ENCODE peak calls at places on chromosomes 5 and 9, in six cellular contexts. J is activated CD4-positive, alpha-beta T cell treated with anti-CD3 and anti-CD28 coated beads for 36 hours; X is IMR-90; E is H9; R is SK-N-SH; L is NCI-H460. P is an unnamed sample.

GRCh38 chr5:145776886-145777285 is 58.3 kb downstream of the PRELID2 start:
- DNase-seq in L (no peak), E (no peak), J (no peak), R (no peak), X (peak), P (peak)

GRCh38 chr5:164881442-164881841 is 1376.0 kb downstream of the MAT2B start:
- DNase-seq in J (no peak), X (no peak), L (no peak), R (no peak), E (no peak), P (no peak)

GRCh38 chr9:27247756-27248155 is 49.2 kb downstream of the EQTN start:
- DNase-seq in X (peak), J (peak), L (peak), R (peak), E (peak), P (peak)

GRCh38 chr9:134759001-134759607 is 117.5 kb downstream of the COL5A1 start:
- DNase-seq in L (no peak), X (no peak), J (no peak), E (no peak), R (no peak), P (no peak)

GRCh38 chr5:120632430-120632829 is 168.3 kb downstream of the PRR16 start:
- DNase-seq in J (no peak), L (no peak), E (no peak), R (no peak), X (no peak), P (no peak)

GRCh38 chr9:93585259-93585658 is 8.9 kb downstream of the PHF2 start:
- DNase-seq in L (no peak), J (no peak), X (no peak), E (no peak), R (no peak), P (no peak)

GRCh38 chr9:114266969-114267368 is 55.9 kb upstream of the ORM1 start:
- DNase-seq in J (no peak), L (no peak), E (no peak), X (peak), R (no peak), P (no peak)

GRCh38 chr9:92151691-92152393 is 36.6 kb upstream of the SPTLC1 start:
- DNase-seq in L (no peak), J (no peak), X (peak), R (peak), E (no peak), P (peak)

GRCh38 chr5:56620903-56621680 is 194.3 kb upstream of the MAP3K1 start:
- DNase-seq in X (peak), E (no peak), L (no peak), R (no peak), J (no peak), P (peak)

GRCh38 chr5:54263447-54263846 is 46.9 kb downstream of the ARL15 start:
- DNase-seq in J (no peak), L (no peak), X (no peak), R (no peak), E (no peak), P (no peak)

P was measured in ELR.